ENCODE peak calls at places on chromosomes 12 and 14, in nine cellular contexts. M, L, A, E, Y, S, H, O and J are unnamed samples.
A peak's percentile ranks its signal among the peaks of the same experiment; 100 is the strongest.

GRCh38 chr14:58637040-58637390 is 747 bp upstream of the DACT1 start:
- DNase-seq in M (no peak), L (no peak), A (no peak), E (peak; percentile 22), Y (peak; percentile 70), S (no peak), H (no peak), O (peak; percentile 80), J (no peak)

GRCh38 chr12:60501124-60501729 is 905.4 kb downstream of the SLC16A7 start:
- DNase-seq in M (no peak), L (no peak), A (no peak), E (no peak), Y (peak; percentile 2), S (no peak), H (no peak), O (no peak), J (no peak)

GRCh38 chr14:54447231-54447692 is 6.1 kb upstream of the CNIH1 start:
- DNase-seq in M (no peak), L (no peak), A (no peak), E (no peak), Y (peak; percentile 21), S (no peak), H (no peak), O (no peak), J (no peak)

GRCh38 chr14:23478109-23478698 is 8.7 kb downstream of the NGDN start:
- DNase-seq in M (peak; percentile 62), L (peak; percentile 30), A (peak; percentile 23), E (peak; percentile 65), Y (peak; percentile 63), S (peak; percentile 52), H (peak; percentile 38), O (no peak), J (no peak)

GRCh38 chr14:93991212-93991611 is 5.9 kb upstream of the CCDC197 start:
- DNase-seq in M (no peak), L (no peak), A (no peak), E (no peak), Y (no peak), S (no peak), H (no peak), O (no peak), J (no peak)

GRCh38 chr14:103698380-103699260 is 16.6 kb downstream of the XRCC3 start:
- DNase-seq in M (no peak), L (no peak), A (no peak), E (no peak), Y (no peak), S (no peak), H (no peak), O (no peak), J (peak; percentile 87)

GRCh38 chr12:39300799-39301198 is 142.1 kb downstream of the KIF21A start:
- DNase-seq in M (no peak), L (no peak), A (no peak), E (no peak), Y (no peak), S (no peak), H (no peak), O (no peak), J (no peak)

GRCh38 chr14:102097441-102098135 is 10.7 kb upstream of the HSP90AA1 start:
- DNase-seq in M (no peak), L (no peak), A (no peak), E (no peak), Y (no peak), S (no peak), H (no peak), O (peak; percentile 21), J (peak; percentile 42)

GRCh38 chr14:100534528-100535286 is 52.5 kb downstream of the BEGAIN start:
- DNase-seq in M (no peak), L (no peak), A (no peak), E (peak; percentile 13), Y (no peak), S (no peak), H (no peak), O (peak; percentile 53), J (peak; percentile 44)

GRCh38 chr12:116466536-116466935 is 92.6 kb upstream of the MAP1LC3B2 start:
- DNase-seq in M (no peak), L (no peak), A (peak; percentile 63), E (no peak), Y (peak; percentile 37), S (no peak), H (no peak), O (no peak), J (peak; percentile 16)

GRCh38 chr12:129404556-129404955 is 499.3 kb downstream of the TMEM132D start:
- DNase-seq in M (no peak), L (no peak), A (no peak), E (no peak), Y (no peak), S (no peak), H (no peak), O (no peak), J (no peak)

GRCh38 chr12:124486346-124486963 is 81.0 kb downstream of the NCOR2 start:
- DNase-seq in M (no peak), L (no peak), A (no peak), E (no peak), Y (no peak), S (no peak), H (no peak), O (no peak), J (peak; percentile 77)

GRCh38 chr12:40525054-40525453 is 167.2 kb upstream of the CNTN1 start:
- DNase-seq in M (no peak), L (no peak), A (no peak), E (no peak), Y (no peak), S (no peak), H (no peak), O (no peak), J (no peak)

GRCh38 chr14:22477569-22478194 is 111.3 kb downstream of the DAD1 start:
- DNase-seq in M (no peak), L (no peak), A (no peak), E (no peak), Y (no peak), S (no peak), H (no peak), O (no peak), J (no peak)

GRCh38 chr12:120847392-120848157 is 56.6 kb downstream of the SPPL3 start:
- DNase-seq in M (no peak), L (no peak), A (no peak), E (no peak), Y (peak; percentile 38), S (peak; percentile 44), H (no peak), O (no peak), J (no peak)

GRCh38 chr14:73058923-73059311 is 583 bp downstream of the RBM25 start:
- DNase-seq in M (no peak), L (no peak), A (no peak), E (no peak), Y (peak; percentile 52), S (peak; percentile 65), H (no peak), O (no peak), J (no peak)

GRCh38 chr12:1500095-1500801 is 94.1 kb downstream of the FBXL14 start:
- DNase-seq in M (no peak), L (no peak), A (no peak), E (peak; percentile 60), Y (peak; percentile 69), S (no peak), H (no peak), O (no peak), J (no peak)

GRCh38 chr14:55348766-55349453 is 62.7 kb downstream of the ATG14 start:
- DNase-seq in M (no peak), L (no peak), A (no peak), E (no peak), Y (no peak), S (no peak), H (no peak), O (no peak), J (no peak)

GRCh38 chr14:75439989-75440388 is 12.2 kb downstream of the JDP2 start:
- DNase-seq in M (no peak), L (no peak), A (no peak), E (no peak), Y (no peak), S (no peak), H (no peak), O (no peak), J (no peak)

GRCh38 chr12:111412830-111413441 is 7.2 kb downstream of the SH2B3 start:
- DNase-seq in M (no peak), L (no peak), A (no peak), E (no peak), Y (no peak), S (no peak), H (no peak), O (no peak), J (no peak)

GRCh38 chr14:34450542-34450915 is 11.5 kb downstream of the SPTSSA start:
- DNase-seq in M (peak; percentile 52), L (no peak), A (no peak), E (no peak), Y (no peak), S (no peak), H (no peak), O (no peak), J (no peak)

GRCh38 chr12:30996752-30997151 is 70.2 kb downstream of the TSPAN11 start:
- DNase-seq in M (no peak), L (no peak), A (no peak), E (peak; percentile 22), Y (no peak), S (no peak), H (no peak), O (no peak), J (no peak)

GRCh38 chr12:15278816-15279658 is 43.3 kb upstream of the PTPRO start:
- DNase-seq in M (peak; percentile 97), L (no peak), A (no peak), E (no peak), Y (peak; percentile 79), S (no peak), H (no peak), O (peak; percentile 93), J (peak; percentile 77)

GRCh38 chr14:24279301-24280186 is 8.1 kb upstream of the RABGGTA start:
- DNase-seq in M (no peak), L (no peak), A (no peak), E (no peak), Y (peak; percentile 19), S (no peak), H (no peak), O (no peak), J (peak; percentile 83)

GRCh38 chr14:46820291-46820690 is 168.7 kb upstream of the RPL10L start:
- DNase-seq in M (no peak), L (no peak), A (no peak), E (no peak), Y (no peak), S (no peak), H (no peak), O (peak; percentile 52), J (peak; percentile 61)

GRCh38 chr12:110185626-110186025 is 61.5 kb downstream of the IFT81 start:
- DNase-seq in M (no peak), L (no peak), A (no peak), E (no peak), Y (no peak), S (no peak), H (no peak), O (no peak), J (no peak)

GRCh38 chr14:96762650-96763049 is 34.5 kb upstream of the VRK1 start:
- DNase-seq in M (no peak), L (no peak), A (peak; percentile 25), E (no peak), Y (peak; percentile 61), S (peak; percentile 71), H (no peak), O (no peak), J (no peak)

GRCh38 chr14:77641534-77642341 is 25.3 kb upstream of the SPTLC2 start:
- DNase-seq in M (no peak), L (peak; percentile 52), A (no peak), E (no peak), Y (peak; percentile 77), S (peak; percentile 83), H (peak; percentile 52), O (peak; percentile 89), J (peak; percentile 92)

GRCh38 chr12:46430340-46430948 is 57.9 kb upstream of the SLC38A2 start:
- DNase-seq in M (no peak), L (no peak), A (peak; percentile 80), E (no peak), Y (peak; percentile 85), S (peak; percentile 37), H (no peak), O (no peak), J (no peak)

GRCh38 chr12:48336564-48336963 is 14.2 kb downstream of the ZNF641 start:
- DNase-seq in M (no peak), L (no peak), A (no peak), E (no peak), Y (no peak), S (no peak), H (no peak), O (no peak), J (no peak)